ENCODE peak calls at places on chromosomes 2 and 18, in seven cellular contexts. K, X, F, H, M, V and A are unnamed samples.
A peak's percentile ranks its signal among the peaks of the same experiment; 100 is the strongest.

GRCh38 chr2:1621041-1621440 is 123.3 kb downstream of the PXDN start:
- DNase-seq in K (no peak), X (no peak), F (no peak), H (no peak), M (no peak), V (no peak), A (no peak)

GRCh38 chr2:63861220-63861822 is 19.6 kb downstream of the UGP2 start:
- DNase-seq in K (no peak), X (peak; percentile 44), F (peak; percentile 54), H (no peak), M (peak; percentile 47), V (no peak), A (no peak)

GRCh38 chr2:68094111-68094510 is 31.3 kb upstream of the C1D start:
- DNase-seq in K (no peak), X (no peak), F (no peak), H (no peak), M (no peak), V (no peak), A (no peak)

GRCh38 chr2:31205186-31205585 is 12.1 kb downstream of the CAPN14 start:
- DNase-seq in K (no peak), X (no peak), F (no peak), H (no peak), M (no peak), V (no peak), A (no peak)

GRCh38 chr2:1584051-1584531 is 160.2 kb downstream of the PXDN start:
- DNase-seq in K (no peak), X (no peak), F (no peak), H (no peak), M (no peak), V (no peak), A (no peak)

GRCh38 chr2:28269019-28269784 is 123.5 kb upstream of the FOSL2 start:
- DNase-seq in K (no peak), X (peak; percentile 46), F (peak; percentile 49), H (no peak), M (peak; percentile 56), V (no peak), A (no peak)

GRCh38 chr2:216066255-216066654 is 15.4 kb downstream of the PECR start:
- DNase-seq in K (no peak), X (no peak), F (no peak), H (no peak), M (no peak), V (no peak), A (no peak)

GRCh38 chr2:223187256-223187655 is 135.3 kb downstream of the KCNE4 start:
- DNase-seq in K (no peak), X (no peak), F (no peak), H (no peak), M (no peak), V (no peak), A (no peak)

GRCh38 chr2:159200498-159200897 is 86.0 kb downstream of the WDSUB1 start:
- DNase-seq in K (no peak), X (no peak), F (no peak), H (no peak), M (no peak), V (no peak), A (no peak)

DNA sequence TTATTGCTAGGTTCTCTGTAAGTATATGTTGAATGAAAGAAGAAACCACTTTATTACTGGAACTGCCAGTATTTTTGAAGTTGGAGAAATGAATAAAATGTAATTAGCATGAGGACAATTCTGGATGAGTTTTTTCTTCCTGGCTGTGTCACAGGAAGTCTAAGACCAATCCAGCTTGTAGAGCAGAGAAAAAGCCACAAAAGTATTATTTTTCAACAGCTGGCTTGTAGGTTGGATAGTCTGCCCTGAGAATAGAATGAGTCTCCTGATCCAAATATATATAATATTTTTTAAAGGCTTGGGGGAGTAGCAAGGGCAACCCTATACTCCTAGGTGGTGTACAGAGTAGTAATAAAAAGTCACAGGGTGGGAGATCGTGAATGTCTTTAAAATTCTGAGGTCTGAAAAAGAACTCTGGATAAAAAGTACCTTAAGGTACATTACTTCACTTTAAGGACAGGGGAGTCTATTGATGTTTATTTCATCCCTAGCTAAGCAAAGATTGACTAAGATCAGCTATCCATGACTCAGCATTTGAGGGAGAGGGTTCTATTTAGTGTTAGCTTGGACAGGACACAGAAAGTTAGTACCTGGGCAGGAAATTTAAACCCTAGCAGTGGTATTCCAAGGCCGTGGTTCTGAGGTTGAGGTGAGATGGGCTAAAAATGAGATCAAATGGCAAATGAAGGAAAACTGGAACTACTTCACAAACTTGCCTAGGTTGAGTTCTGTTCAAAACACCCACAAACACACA is 31.7 kb downstream of the SLC40A1 start:
- DNase-seq in K (no peak), X (peak; percentile 11), F (peak; percentile 79), H (no peak), M (no peak), V (no peak), A (no peak)
- TF ChIP-seq TAF1 in K (no peak), X (no peak), F (no peak), H (no peak), M (no peak), V (no peak), A (no peak)

GRCh38 chr2:10933700-10934225 is 22.0 kb downstream of the KCNF1 start:
- DNase-seq in K (no peak), X (no peak), F (no peak), H (no peak), M (no peak), V (no peak), A (no peak)

GRCh38 chr2:10934308-10934978 is 22.7 kb downstream of the KCNF1 start:
- DNase-seq in K (no peak), X (no peak), F (peak; percentile 27), H (no peak), M (peak; percentile 55), V (no peak), A (no peak)

GRCh38 chr2:10932345-10933151 is 20.8 kb downstream of the KCNF1 start:
- DNase-seq in K (no peak), X (no peak), F (no peak), H (no peak), M (peak; percentile 71), V (no peak), A (no peak)

GRCh38 chr2:10930731-10931516 is 19.2 kb downstream of the KCNF1 start:
- DNase-seq in K (no peak), X (no peak), F (no peak), H (no peak), M (no peak), V (no peak), A (no peak)

GRCh38 chr2:10931710-10932255 is 20.0 kb downstream of the KCNF1 start:
- DNase-seq in K (no peak), X (no peak), F (no peak), H (no peak), M (no peak), V (no peak), A (no peak)
- TF ChIP-seq POLR2AphosphoS5 in K (no peak), X (no peak), F (no peak), H (no peak), M (no peak), V (no peak), A (no peak)

GRCh38 chr18:6921571-6921970 is 192.1 kb downstream of the ARHGAP28 start:
- DNase-seq in K (no peak), X (no peak), F (no peak), H (no peak), M (no peak), V (no peak), A (no peak)
- TF ChIP-seq TAF1 in K (no peak), X (no peak), F (no peak), H (no peak), M (no peak), V (no peak), A (no peak)

GRCh38 chr2:160917850-160918249 is 242.4 kb upstream of the TANK start:
- DNase-seq in K (no peak), X (no peak), F (no peak), H (no peak), M (no peak), V (no peak), A (no peak)

GRCh38 chr2:160918909-160919503 is 241.2 kb upstream of the TANK start:
- DNase-seq in K (peak; percentile 58), X (peak; percentile 19), F (peak; percentile 37), H (no peak), M (no peak), V (no peak), A (no peak)

GRCh38 chr2:160921401-160921964 is 238.7 kb upstream of the TANK start:
- DNase-seq in K (no peak), X (no peak), F (no peak), H (no peak), M (peak; percentile 27), V (no peak), A (no peak)

GRCh38 chr2:160920061-160920460 is 240.2 kb upstream of the TANK start:
- DNase-seq in K (no peak), X (no peak), F (no peak), H (no peak), M (no peak), V (no peak), A (no peak)

GRCh38 chr2:160920791-160921303 is 239.4 kb upstream of the TANK start:
- DNase-seq in K (no peak), X (no peak), F (no peak), H (no peak), M (peak; percentile 74), V (no peak), A (no peak)
- TF ChIP-seq POLR2AphosphoS5 in K (no peak), X (no peak), F (no peak), H (no peak), M (peak; percentile 77), V (no peak), A (no peak)

GRCh38 chr18:21930177-21930576 is 189.6 kb downstream of the MIB1 start:
- DNase-seq in K (no peak), X (no peak), F (no peak), H (no peak), M (no peak), V (no peak), A (no peak)

GRCh38 chr18:21934766-21935015 is 194.1 kb downstream of the MIB1 start:
- DNase-seq in K (no peak), X (no peak), F (no peak), H (no peak), M (no peak), V (no peak), A (no peak)

GRCh38 chr18:21933931-21934765 is 193.6 kb downstream of the MIB1 start:
- DNase-seq in K (peak; percentile 62), X (no peak), F (no peak), H (no peak), M (no peak), V (no peak), A (no peak)

DNA sequence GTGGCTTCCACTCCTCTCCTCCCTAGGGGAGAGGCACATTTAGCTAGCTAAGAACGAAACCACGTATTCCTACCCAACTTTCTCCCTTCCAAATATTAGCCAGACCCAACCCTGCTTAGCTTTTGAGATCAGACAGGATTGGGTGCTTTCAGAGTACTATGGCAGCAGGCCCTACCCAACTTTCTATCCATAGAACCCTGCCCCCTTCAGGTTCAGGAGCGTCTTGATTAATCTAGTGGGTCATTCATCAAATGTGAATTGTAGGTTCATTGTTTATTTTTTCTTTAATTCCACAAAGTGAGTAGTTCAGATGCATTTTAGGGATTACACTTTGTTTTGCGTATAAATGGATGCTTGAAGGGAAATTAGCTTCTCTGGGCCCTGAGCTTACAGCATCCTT is 188.3 kb downstream of the MIB1 start:
- DNase-seq in K (no peak), X (no peak), F (no peak), H (no peak), M (no peak), V (no peak), A (no peak)
- TF ChIP-seq TAF1 in K (no peak), X (no peak), F (no peak), H (no peak), M (no peak), V (no peak), A (no peak)